ENCODE peak calls at places on chromosomes 7 and 10, in seven cellular contexts. G is neural progenitor cell, J is SK-N-SH, Y is GM23338, X is hepatocyte, H is HCT116, T is PC-3. D is an unnamed sample.

GRCh38 chr7:99098824-99099498 is 44.9 kb downstream of the SMURF1 start:
- DNase-seq in G (no peak), H (peak), X (peak), J (no peak), Y (peak), T (peak), D (no peak)

GRCh38 chr10:99497343-99498025 is 35.3 kb upstream of the NKX2-3 start:
- DNase-seq in Y (no peak), X (no peak), T (no peak), H (no peak), G (no peak), J (no peak), D (no peak)

GRCh38 chr10:16521311-16522016 is at the start of gene C1QL3:
- DNase-seq in G (peak), X (peak), J (peak), H (no peak), Y (peak), T (peak), D (no peak)

GRCh38 chr10:30028006-30028441 is 31.4 kb downstream of the JCAD start:
- DNase-seq in T (no peak), H (no peak), G (no peak), J (no peak), Y (no peak), X (peak), D (no peak)

GRCh38 chr10:90718185-90718584 is 139.7 kb downstream of the HTR7 start:
- DNase-seq in G (no peak), Y (no peak), H (no peak), X (no peak), J (no peak), T (peak), D (no peak)

GRCh38 chr7:35909870-35910357 is 109.1 kb downstream of the SEPTIN7 start:
- DNase-seq in Y (no peak), J (no peak), T (no peak), H (no peak), G (no peak), X (no peak), D (no peak)

GRCh38 chr10:75208177-75208576 is 2.4 kb upstream of the VDAC2 start:
- DNase-seq in Y (no peak), H (no peak), G (no peak), J (no peak), X (peak), T (peak), D (no peak)

GRCh38 chr7:22884911-22885823 is 62.5 kb upstream of the TOMM7 start:
- DNase-seq in Y (no peak), X (no peak), G (no peak), H (no peak), T (no peak), J (no peak), D (no peak)

GRCh38 chr10:44369296-44369695 is 15.6 kb downstream of the CXCL12 start:
- DNase-seq in T (no peak), Y (no peak), X (no peak), G (no peak), J (no peak), H (no peak), D (no peak)

GRCh38 chr10:100730739-100731602 is 14.4 kb upstream of the PAX2 start:
- DNase-seq in J (peak), T (no peak), H (no peak), X (peak), Y (peak), G (peak), D (no peak)

GRCh38 chr7:98334077-98334476 is 52.6 kb downstream of the BRI3 start:
- DNase-seq in G (no peak), H (no peak), J (no peak), Y (no peak), T (no peak), X (no peak), D (no peak)

GRCh38 chr10:97574374-97575100 is 2.0 kb downstream of the ANKRD2 start:
- DNase-seq in G (no peak), T (peak), J (peak), X (peak), Y (peak), H (peak), D (no peak)

GRCh38 chr10:104580321-104580720 is 60.8 kb upstream of the SORCS3 start:
- DNase-seq in X (no peak), G (no peak), H (no peak), J (no peak), T (no peak), Y (no peak), D (no peak)

GRCh38 chr10:109823196-109823595 is 100.1 kb downstream of the XPNPEP1 start:
- DNase-seq in J (no peak), G (no peak), H (no peak), Y (no peak), X (no peak), T (peak), D (no peak)

GRCh38 chr10:30434273-30435067 is 486 bp downstream of the MAP3K8 start:
- DNase-seq in H (peak), G (peak), J (peak), Y (peak), X (peak), T (peak), D (peak)

GRCh38 chr10:90813592-90814365 is 44.1 kb downstream of the HTR7 start:
- DNase-seq in J (no peak), T (no peak), H (no peak), X (no peak), Y (peak), G (no peak), D (no peak)

GRCh38 chr7:36607741-36608140 is 116.6 kb downstream of the AOAH start:
- DNase-seq in Y (no peak), T (no peak), G (no peak), X (no peak), H (no peak), J (no peak), D (no peak)

GRCh38 chr7:1141651-1142050 is 18.3 kb downstream of the ZFAND2A start:
- DNase-seq in J (no peak), Y (no peak), H (no peak), T (no peak), X (no peak), G (no peak), D (no peak)

GRCh38 chr7:51658684-51659083 is 342.1 kb upstream of the COBL start:
- DNase-seq in G (no peak), J (no peak), T (no peak), Y (no peak), X (no peak), H (no peak), D (no peak)

GRCh38 chr7:125253454-125254182 is 324.0 kb upstream of the POT1 start:
- DNase-seq in X (no peak), T (peak), J (no peak), Y (no peak), H (no peak), G (no peak), D (no peak)

GRCh38 chr7:66380285-66380888 is 175.3 kb downstream of the TPST1 start:
- DNase-seq in G (no peak), J (no peak), H (peak), T (peak), X (no peak), Y (no peak), D (no peak)

GRCh38 chr7:28135760-28136159 is 44.8 kb downstream of the JAZF1 start:
- DNase-seq in G (no peak), H (no peak), Y (no peak), T (no peak), X (no peak), J (peak), D (no peak)

GRCh38 chr10:72263613-72264241 is 10.0 kb upstream of the DDIT4 start:
- DNase-seq in X (peak), J (no peak), H (no peak), G (no peak), T (peak), Y (peak), D (peak)

GRCh38 chr10:70115948-70116682 is 16.5 kb downstream of the AIFM2 start:
- DNase-seq in Y (peak), X (peak), T (peak), G (peak), J (peak), H (peak), D (peak)

GRCh38 chr10:18164093-18164492 is 23.9 kb downstream of the CACNB2 start:
- DNase-seq in T (peak), G (no peak), J (no peak), Y (no peak), X (no peak), H (no peak), D (no peak)

GRCh38 chr7:47786557-47787248 is 161.6 kb downstream of the PKD1L1 start:
- DNase-seq in Y (peak), G (peak), H (peak), T (peak), X (peak), J (no peak), D (no peak)

GRCh38 chr10:35329520-35329919 is 6.8 kb upstream of the CCNY start:
- DNase-seq in T (no peak), J (no peak), Y (peak), G (peak), H (no peak), X (no peak), D (no peak)

GRCh38 chr10:6669269-6669859 is 89.3 kb upstream of the PRKCQ start:
- DNase-seq in T (peak), Y (peak), G (peak), X (peak), J (peak), H (peak), D (peak)

GRCh38 chr7:120988591-120989299 is at the start of gene CPED1:
- DNase-seq in H (no peak), G (peak), X (peak), T (peak), Y (peak), J (peak), D (peak)

GRCh38 chr10:18565006-18565405 is 86.4 kb downstream of the NSUN6 start:
- DNase-seq in J (no peak), G (no peak), H (no peak), X (no peak), T (no peak), Y (no peak), D (no peak)

GRCh38 chr10:99080275-99080816 is 155.3 kb downstream of the HPSE2 start:
- DNase-seq in J (no peak), H (no peak), Y (no peak), X (no peak), G (no peak), T (no peak), D (no peak)

GRCh38 chr7:80134536-80135305 is at the start of gene GNAI1:
- DNase-seq in J (peak), G (peak), T (peak), Y (peak), X (peak), H (peak), D (no peak)
- TF ChIP-seq CTCF in J (peak), G (peak), T (peak), Y (peak), X (peak), H (peak), D (no peak)

DNA sequence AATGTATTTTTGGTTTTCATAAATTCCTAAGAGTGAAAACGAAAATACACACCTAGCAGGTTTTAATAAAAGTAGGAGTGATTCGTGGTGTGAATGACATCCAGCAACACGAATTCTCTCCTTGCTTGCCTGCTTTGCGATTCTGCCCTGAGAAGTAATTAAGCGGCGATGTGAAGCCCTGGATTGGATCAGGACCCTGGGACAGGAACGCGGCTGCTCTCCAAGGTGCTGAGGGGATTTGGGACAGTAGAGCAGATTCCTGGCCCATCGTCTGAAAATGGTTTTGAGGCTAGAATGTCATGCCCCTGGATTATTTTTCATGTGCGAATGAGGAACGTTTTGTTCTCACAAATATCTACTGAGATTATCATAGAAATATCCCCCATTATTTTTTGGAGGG is 7.8 kb downstream of the NPS start:
- DNase-seq in J (no peak), Y (peak), H (no peak), G (peak), X (peak), T (no peak), D (no peak)
- TF ChIP-seq EZH2phosphoT487 in J (no peak), Y (no peak), H (no peak), G (no peak), X (no peak), T (no peak), D (no peak)

GRCh38 chr10:92822964-92823363 is 25.4 kb upstream of the EXOC6 start:
- DNase-seq in Y (no peak), T (peak), G (no peak), H (peak), X (no peak), J (no peak), D (peak)
- TF ChIP-seq CTCF in Y (peak), T (peak), G (peak), H (peak), X (peak), J (peak), D (peak)

GRCh38 chr7:142381727-142382409 is 124.0 kb upstream of the PRSS58 start:
- DNase-seq in J (no peak), G (no peak), Y (no peak), X (no peak), H (no peak), T (peak), D (no peak)

GRCh38 chr7:142384508-142384922 is 126.7 kb upstream of the PRSS58 start:
- DNase-seq in J (no peak), G (no peak), T (peak), H (no peak), X (no peak), Y (no peak), D (no peak)

GRCh38 chr7:142383826-142384507 is 126.1 kb upstream of the PRSS58 start:
- DNase-seq in Y (no peak), X (no peak), G (no peak), T (peak), H (no peak), J (no peak), D (no peak)

GRCh38 chr7:142389544-142389943 is 131.7 kb upstream of the PRSS58 start:
- DNase-seq in H (no peak), X (peak), J (no peak), G (no peak), Y (no peak), T (no peak), D (no peak)

GRCh38 chr7:142385528-142386340 is 127.9 kb upstream of the PRSS58 start:
- DNase-seq in X (peak), G (peak), Y (peak), T (peak), H (peak), J (peak), D (peak)
- TF ChIP-seq EZH2phosphoT487 in X (no peak), G (no peak), Y (no peak), T (no peak), H (no peak), J (no peak), D (no peak)